ENCODE peak calls at places on chromosomes 3 and 15, in ten cellular contexts. X is stomach, D is transverse colon, Z is sigmoid colon, F is HepG2, A is endothelial cell of umbilical vein, R is spleen, G is GM12891, N is breast epithelium, W is K562. C is an unnamed sample.
A peak's percentile ranks its signal among the peaks of the same experiment; 100 is the strongest.

GRCh38 chr3:119555929-119556328 is 3.5 kb downstream of the CD80 start:
- DNase-seq in F (no peak), N (no peak), W (no peak), Z (no peak), G (no peak), D (no peak), X (no peak), R (no peak), A (no peak), C (no peak)

GRCh38 chr3:66486646-66487045 is 14.2 kb downstream of the LRIG1 start:
- DNase-seq in F (no peak), D (no peak), N (no peak), Z (no peak), A (peak; percentile 84), G (no peak), R (no peak), X (no peak), W (no peak), C (no peak)

GRCh38 chr15:98532063-98532462 is 116.3 kb upstream of the IGF1R start:
- DNase-seq in X (no peak), Z (no peak), F (no peak), A (no peak), G (no peak), D (no peak), R (no peak), W (no peak), N (no peak), C (no peak)

GRCh38 chr3:32009101-32009500 is 27.6 kb downstream of the ZNF860 start:
- DNase-seq in X (no peak), W (no peak), N (no peak), A (no peak), F (peak; percentile 28), Z (no peak), D (no peak), G (no peak), R (no peak), C (no peak)

GRCh38 chr3:40317061-40317676 is 7.7 kb downstream of the EIF1B start:
- DNase-seq in W (peak; percentile 74), R (no peak), F (peak; percentile 60), A (peak; percentile 64), N (no peak), G (peak; percentile 19), X (no peak), Z (no peak), D (peak; percentile 27), C (no peak)

GRCh38 chr15:94131875-94132274 is 99.5 kb upstream of the MCTP2 start:
- DNase-seq in X (no peak), N (no peak), A (no peak), Z (no peak), W (no peak), R (no peak), F (no peak), G (no peak), D (no peak), C (no peak)

GRCh38 chr3:47536967-47537366 is 23.5 kb upstream of the ELP6 start:
- DNase-seq in N (no peak), F (no peak), R (peak; percentile 42), Z (no peak), A (no peak), W (no peak), G (no peak), X (no peak), D (no peak), C (no peak)

GRCh38 chr3:151315846-151316245 is 774 bp downstream of the GPR87 start:
- DNase-seq in X (no peak), N (no peak), R (no peak), G (no peak), Z (no peak), D (no peak), F (no peak), W (no peak), A (no peak), C (no peak)

GRCh38 chr3:195097331-195098255 is 173.4 kb downstream of the XXYLT1 start:
- DNase-seq in A (peak; percentile 31), F (no peak), R (peak; percentile 72), X (no peak), Z (no peak), N (no peak), D (no peak), G (no peak), W (no peak), C (no peak)

DNA sequence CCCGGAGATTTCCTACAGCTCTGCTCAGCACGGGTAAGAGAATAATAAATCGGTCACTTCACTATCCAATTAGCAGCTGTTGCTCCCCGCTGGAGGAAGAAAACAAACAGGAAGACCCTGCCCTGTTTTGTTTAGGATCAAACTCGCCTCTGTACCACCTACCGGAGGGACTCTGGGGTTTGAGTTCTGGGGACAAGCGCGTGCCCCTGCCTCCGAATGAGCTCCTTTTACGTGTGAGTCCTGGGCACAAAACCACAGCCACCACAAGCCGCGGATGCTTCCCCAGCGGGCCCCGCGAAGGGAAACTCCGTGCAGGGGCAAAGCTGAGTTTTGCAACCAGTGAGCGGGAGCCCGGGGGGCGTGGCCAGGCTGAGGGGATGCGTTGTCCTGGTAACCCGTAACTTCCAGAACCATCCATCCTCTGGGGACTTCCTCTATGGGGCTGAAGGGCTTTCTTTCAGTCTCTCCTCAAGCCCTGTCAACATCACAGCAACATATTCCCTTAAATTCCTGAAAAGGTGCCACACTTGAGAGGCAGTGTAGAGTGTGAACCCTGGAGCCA is 315.8 kb upstream of the PROK2 start:
- DNase-seq in X (peak; percentile 75), W (peak; percentile 65), Z (peak; percentile 89), A (no peak), F (no peak), R (peak; percentile 96), N (peak; percentile 33), D (peak; percentile 85), G (peak; percentile 68), C (no peak)
- TF ChIP-seq POLR2A in X (no peak), W (no peak), Z (no peak), A (no peak), F (no peak), R (no peak), N (no peak), D (no peak), G (no peak), C (peak; percentile 46)

GRCh38 chr3:186967686-186968085 is 37.4 kb downstream of the ST6GAL1 start:
- DNase-seq in Z (no peak), W (no peak), G (no peak), X (no peak), D (no peak), R (no peak), F (no peak), A (no peak), N (no peak), C (no peak)

GRCh38 chr3:186966406-186966805 is 36.1 kb downstream of the ST6GAL1 start:
- DNase-seq in D (no peak), W (no peak), F (no peak), A (no peak), G (no peak), R (no peak), X (no peak), Z (no peak), N (no peak), C (no peak)

GRCh38 chr3:186971578-186971977 is 41.3 kb downstream of the ST6GAL1 start:
- DNase-seq in R (no peak), X (peak; percentile 75), A (peak; percentile 86), F (no peak), Z (no peak), W (no peak), D (no peak), G (no peak), N (no peak), C (no peak)

GRCh38 chr3:186973702-186974101 is 43.4 kb downstream of the ST6GAL1 start:
- DNase-seq in Z (no peak), N (no peak), F (no peak), R (no peak), W (no peak), D (no peak), G (no peak), X (no peak), A (no peak), C (no peak)

DNA sequence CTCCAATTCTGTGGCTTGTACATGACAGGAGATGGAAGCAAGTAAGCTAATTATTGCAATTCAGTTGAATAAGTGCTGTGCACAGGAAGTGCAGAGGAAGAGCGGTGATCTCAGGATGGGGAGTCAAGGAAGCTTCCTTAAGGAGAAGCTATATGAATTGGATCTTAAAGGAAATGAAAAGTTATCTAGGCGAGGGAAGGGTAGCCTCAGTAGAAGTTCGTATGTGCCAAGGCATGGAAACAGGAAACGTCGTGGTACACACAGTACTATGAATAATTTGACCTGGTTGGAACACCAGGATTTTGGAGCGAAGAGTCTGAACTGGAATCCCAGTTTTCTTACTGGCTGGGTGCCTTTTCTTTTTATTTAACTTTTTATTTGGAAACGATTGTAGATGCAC is 39.3 kb downstream of the ST6GAL1 start:
- DNase-seq in W (no peak), G (no peak), Z (no peak), A (peak; percentile 53), D (no peak), F (no peak), R (no peak), X (no peak), N (no peak), C (no peak)
- TF ChIP-seq POLR2AphosphoS5 in W (no peak), G (no peak), Z (no peak), A (peak; percentile 39), D (no peak), F (no peak), R (no peak), X (no peak), N (no peak), C (peak; percentile 70)

GRCh38 chr3:10026084-10026890 is at the start of gene FANCD2:
- DNase-seq in N (peak; percentile 83), W (peak; percentile 86), R (peak; percentile 96), A (peak; percentile 92), G (peak; percentile 77), X (peak; percentile 92), F (peak; percentile 72), Z (peak; percentile 92), D (peak; percentile 92), C (no peak)
- TF ChIP-seq POLR2A in N (peak; percentile 63), W (peak; percentile 88), R (peak; percentile 60), A (peak; percentile 79), G (peak; percentile 84), X (no peak), F (peak; percentile 86), Z (peak; percentile 78), D (peak; percentile 87), C (no peak)

GRCh38 chr15:83088876-83089275 is 18.6 kb upstream of the TM6SF1 start:
- DNase-seq in G (no peak), A (no peak), F (no peak), D (no peak), Z (no peak), R (no peak), W (no peak), N (no peak), X (no peak), C (no peak)

GRCh38 chr15:83094592-83094991 is 12.9 kb upstream of the TM6SF1 start:
- DNase-seq in W (no peak), X (no peak), G (no peak), D (no peak), Z (no peak), N (no peak), F (no peak), A (no peak), R (no peak), C (no peak)

GRCh38 chr15:83090465-83090864 is 17.0 kb upstream of the TM6SF1 start:
- DNase-seq in F (no peak), N (no peak), W (no peak), A (no peak), X (no peak), Z (no peak), R (no peak), G (no peak), D (no peak), C (no peak)

GRCh38 chr15:83087535-83087934 is 19.9 kb upstream of the TM6SF1 start:
- DNase-seq in G (no peak), A (peak; percentile 57), X (no peak), W (no peak), F (no peak), Z (no peak), N (no peak), D (no peak), R (no peak), C (no peak)

GRCh38 chr15:83092309-83092976 is 15.0 kb upstream of the TM6SF1 start:
- DNase-seq in F (no peak), X (peak; percentile 32), R (no peak), W (peak; percentile 52), A (peak; percentile 95), D (peak; percentile 36), N (no peak), G (no peak), Z (peak; percentile 73), C (no peak)
- TF ChIP-seq POLR2AphosphoS5 in F (no peak), X (peak; percentile 60), R (no peak), W (peak; percentile 95), A (peak; percentile 87), D (peak; percentile 13), N (no peak), G (no peak), Z (no peak), C (no peak)

C was measured in vagina.